ENCODE peak calls at places on chromosomes 11 and 22, in nine cellular contexts. M is left ventricle myocardium inferior, Q is GM12864, K is PC-3, S is upper lobe of right lung, U is adrenal gland, R is A549, N is fibroblast of mammary gland, P is cardiac muscle cell. T is an unnamed sample.

GRCh38 chr11:103824116-103824515 is 212.3 kb upstream of the DDI1 start:
- DNase-seq in M (no peak), N (no peak), P (no peak), U (no peak), R (no peak), Q (no peak), S (no peak), K (no peak), T (no peak)

GRCh38 chr22:46075764-46076531 is 74.4 kb upstream of the PPARA start:
- DNase-seq in M (peak), P (no peak), S (peak), N (no peak), U (peak), K (no peak), Q (no peak), R (no peak), T (no peak)

GRCh38 chr11:116498161-116498560 is 274.6 kb downstream of the BUD13 start:
- DNase-seq in K (no peak), N (no peak), R (no peak), U (no peak), M (no peak), P (no peak), Q (no peak), S (no peak), T (no peak)

GRCh38 chr11:61482513-61482912 is 26.0 kb upstream of the LRRC10B start:
- DNase-seq in S (no peak), K (peak), P (no peak), U (no peak), M (no peak), R (peak), N (no peak), Q (no peak), T (no peak)

GRCh38 chr11:27201454-27202302 is 161.1 kb downstream of the BBOX1 start:
- DNase-seq in N (peak), R (peak), P (peak), Q (no peak), K (peak), S (no peak), U (peak), M (peak), T (peak)

GRCh38 chr11:112650568-112650967 is 310.7 kb upstream of the NCAM1 start:
- DNase-seq in R (no peak), S (no peak), K (no peak), P (no peak), Q (no peak), N (no peak), M (no peak), U (no peak), T (no peak)

GRCh38 chr11:116773203-116774112 is 671 bp upstream of the BUD13 start:
- DNase-seq in U (no peak), P (no peak), S (no peak), K (no peak), M (no peak), R (no peak), N (no peak), Q (no peak), T (no peak)

GRCh38 chr11:75790986-75791385 is 22.4 kb downstream of the DGAT2 start:
- DNase-seq in N (no peak), K (peak), Q (no peak), M (no peak), U (no peak), S (no peak), P (no peak), R (no peak), T (no peak)

GRCh38 chr11:32466279-32466915 is 31.1 kb upstream of the WT1 start:
- DNase-seq in N (no peak), P (peak), M (no peak), S (no peak), Q (no peak), U (no peak), R (no peak), K (peak), T (no peak)

DNA sequence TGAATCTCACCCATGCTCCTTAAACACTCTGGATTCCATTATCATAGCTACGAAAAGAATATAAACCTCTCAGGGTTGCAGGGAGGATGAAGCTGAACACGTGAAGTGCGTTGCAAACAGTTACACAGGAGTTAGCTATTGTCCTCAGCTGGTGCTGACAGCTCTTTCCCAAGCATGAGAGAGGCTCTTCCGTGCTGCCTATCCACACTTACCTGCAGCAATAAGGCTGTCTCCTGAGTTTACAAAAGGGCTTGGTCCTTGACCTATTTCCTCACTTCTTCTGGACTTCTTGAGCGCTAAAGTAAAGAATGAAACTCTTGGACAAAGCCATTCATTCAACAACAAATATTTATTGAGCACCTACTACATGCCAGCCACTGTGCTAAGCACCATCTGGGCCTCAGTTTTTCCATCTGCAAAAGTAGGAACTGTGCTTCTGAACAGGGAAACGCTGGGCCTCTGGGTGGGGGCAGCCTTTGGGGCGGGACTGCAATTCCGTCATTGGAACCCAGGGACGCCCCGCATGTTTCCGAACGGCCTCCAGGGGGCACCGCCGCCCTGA is 749 bp upstream of the ARL2 start:
- DNase-seq in P (peak), S (peak), U (peak), Q (peak), M (no peak), N (peak), K (peak), R (peak), T (no peak)
- TF ChIP-seq CTCF in P (peak), S (peak), U (no peak), Q (peak), M (peak), N (peak), K (peak), R (peak), T (peak)

DNA sequence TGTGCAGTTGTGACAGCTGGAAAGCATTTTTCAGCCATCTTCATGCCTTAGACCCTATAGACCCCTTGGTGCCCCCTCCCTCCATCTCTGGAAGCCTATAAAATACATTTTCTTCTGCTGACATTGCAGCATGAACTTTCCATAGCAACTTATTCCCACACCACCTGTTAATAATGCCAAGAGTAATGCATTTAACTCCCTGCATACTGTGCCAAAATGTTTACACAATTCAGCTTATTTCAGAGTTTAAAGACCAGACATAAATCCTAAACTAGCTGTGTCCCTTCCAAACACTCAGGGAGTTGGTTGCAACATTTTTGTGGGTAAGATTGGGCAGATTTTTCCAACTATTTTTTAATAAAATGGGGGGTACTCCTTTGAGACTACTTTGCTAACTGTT is 143.0 kb upstream of the ARHGAP20 start:
- DNase-seq in U (no peak), M (no peak), P (peak), K (no peak), S (no peak), Q (no peak), N (peak), R (no peak), T (no peak)
- H3K4me3 ChIP-seq in U (no peak), M (no peak), P (no peak), K (no peak), S (no peak), Q (no peak), N (no peak), R (no peak), T (no peak)

GRCh38 chr11:86905252-86905651 is 49.9 kb downstream of the FZD4 start:
- DNase-seq in P (no peak), N (no peak), U (no peak), R (no peak), Q (no peak), K (no peak), S (no peak), M (no peak), T (no peak)
- TF ChIP-seq CTCF in P (no peak), N (no peak), U (no peak), R (no peak), Q (no peak), K (no peak), S (no peak), M (no peak), T (no peak)

GRCh38 chr11:557328-558132 is 3.0 kb downstream of the LMNTD2 start:
- DNase-seq in P (no peak), U (no peak), M (no peak), N (no peak), S (no peak), R (no peak), Q (no peak), K (no peak), T (no peak)
- H3K4me3 ChIP-seq in P (no peak), U (no peak), M (no peak), N (no peak), S (no peak), R (no peak), Q (no peak), K (no peak), T (no peak)

GRCh38 chr11:130025371-130025770 is 22.7 kb upstream of the PRDM10 start:
- DNase-seq in R (no peak), U (no peak), Q (no peak), N (no peak), M (no peak), S (no peak), K (peak), P (no peak), T (no peak)

GRCh38 chr11:130023204-130023603 is 20.6 kb upstream of the PRDM10 start:
- DNase-seq in R (no peak), Q (peak), N (peak), K (peak), S (no peak), M (no peak), P (peak), U (no peak), T (peak)

GRCh38 chr11:130024356-130024755 is 21.7 kb upstream of the PRDM10 start:
- DNase-seq in S (no peak), N (peak), K (peak), P (no peak), Q (no peak), M (no peak), R (no peak), U (no peak), T (peak)

GRCh38 chr11:130020323-130020722 is 17.7 kb upstream of the PRDM10 start:
- DNase-seq in S (no peak), U (no peak), P (peak), Q (no peak), R (no peak), M (no peak), K (no peak), N (no peak), T (no peak)

GRCh38 chr11:130022799-130023198 is 20.2 kb upstream of the PRDM10 start:
- DNase-seq in N (no peak), M (no peak), U (no peak), Q (no peak), S (no peak), R (no peak), P (no peak), K (peak), T (no peak)
- TF ChIP-seq CTCF in N (no peak), M (no peak), U (no peak), Q (no peak), S (no peak), R (no peak), P (no peak), K (no peak), T (no peak)

DNA sequence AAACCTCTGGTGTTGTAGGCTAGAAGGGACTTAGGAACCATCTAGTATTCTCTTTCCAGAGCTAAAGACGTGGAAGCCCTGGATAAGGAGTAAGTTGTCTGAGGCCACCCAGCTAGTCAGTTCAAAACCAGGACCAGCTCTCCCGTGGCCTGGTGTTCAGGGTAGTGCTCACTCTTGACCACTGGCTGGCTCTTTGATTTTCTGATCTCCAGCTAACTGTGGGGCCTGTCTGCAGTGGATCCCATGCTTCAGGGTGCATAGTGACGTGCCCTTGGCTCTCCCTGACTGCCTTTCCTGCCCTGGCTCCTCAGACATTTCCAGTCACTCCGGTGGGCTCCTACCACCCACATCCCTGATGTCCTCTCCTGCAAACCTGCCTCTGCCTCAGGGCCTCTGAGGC is 1.3 kb downstream of the CLMP start:
- DNase-seq in N (peak), Q (no peak), P (no peak), U (peak), R (no peak), K (no peak), S (no peak), M (no peak), T (no peak)
- H3K4me3 ChIP-seq in N (peak), Q (no peak), P (no peak), U (no peak), R (peak), K (peak), S (peak), M (peak), T (peak)

GRCh38 chr22:38843201-38843715 is 570 bp downstream of the NPTXR start:
- DNase-seq in R (peak), P (peak), N (peak), Q (no peak), S (peak), K (peak), U (peak), M (peak), T (no peak)
- TF ChIP-seq CTCF in R (peak), P (peak), N (no peak), Q (peak), S (peak), K (no peak), U (peak), M (peak), T (peak)

DNA sequence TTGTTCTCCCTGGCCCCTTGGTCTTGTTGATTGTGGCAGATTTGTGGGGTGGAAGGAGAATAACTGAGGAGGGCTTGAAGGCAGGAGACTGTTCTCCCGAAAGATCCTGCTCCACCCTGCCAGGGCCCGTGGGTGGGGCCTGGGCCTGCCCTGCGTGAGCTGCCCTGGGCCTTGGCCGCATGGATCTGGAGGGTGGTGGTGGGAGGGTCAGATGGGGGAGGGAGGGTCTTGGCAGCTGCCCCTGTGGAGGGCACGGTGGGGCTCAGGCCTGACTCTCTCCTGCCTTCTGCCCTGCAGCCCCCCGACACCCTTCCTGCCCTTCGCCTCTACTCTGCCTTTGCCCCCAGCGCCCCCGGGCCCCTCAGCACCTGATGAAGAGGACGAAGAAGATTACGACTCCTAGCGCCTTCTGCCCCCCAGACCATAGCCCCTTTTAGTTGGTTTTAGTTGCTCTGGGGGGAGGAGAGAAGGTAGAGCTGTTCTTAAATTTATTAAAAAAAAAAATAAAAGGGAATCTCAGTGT is 1.9 kb downstream of the DRAP1 start:
- DNase-seq in S (no peak), P (no peak), M (no peak), U (no peak), R (no peak), Q (no peak), N (no peak), K (no peak), T (no peak)
- H3K4me3 ChIP-seq in S (no peak), P (no peak), M (peak), U (no peak), R (no peak), Q (no peak), N (peak), K (peak), T (peak)

T was measured in BJ.